ENCODE peak calls at places on chromosomes 1 and 21, in six cellular contexts. U, E, K, S, Y and R are unnamed samples.

GRCh38 chr1:46603481-46603857 is 599 bp downstream of the MKNK1 start:
- DNase-seq in U (no peak), E (no peak), K (no peak), S (no peak), Y (no peak), R (no peak)

GRCh38 chr1:208127791-208128408 is 116.3 kb downstream of the PLXNA2 start:
- DNase-seq in U (no peak), E (no peak), K (no peak), S (no peak), Y (no peak), R (no peak)

GRCh38 chr1:63674238-63674864 is 81.1 kb downstream of the PGM1 start:
- DNase-seq in U (peak), E (no peak), K (peak), S (no peak), Y (peak), R (no peak)

GRCh38 chr1:78718566-78718965 is 68.9 kb downstream of the IFI44 start:
- DNase-seq in U (no peak), E (no peak), K (no peak), S (no peak), Y (no peak), R (no peak)

GRCh38 chr1:54002544-54003248 is 15.3 kb downstream of the LDLRAD1 start:
- DNase-seq in U (no peak), E (no peak), K (peak), S (no peak), Y (no peak), R (no peak)

GRCh38 chr1:172960019-172960418 is 90.7 kb downstream of the TNFSF18 start:
- DNase-seq in U (no peak), E (no peak), K (peak), S (no peak), Y (no peak), R (no peak)

GRCh38 chr1:20343149-20343936 is 52.7 kb downstream of the VWA5B1 start:
- DNase-seq in U (no peak), E (no peak), K (no peak), S (peak), Y (no peak), R (peak)

GRCh38 chr1:25567710-25568089 is 24.3 kb downstream of the LDLRAP1 start:
- DNase-seq in U (no peak), E (no peak), K (no peak), S (no peak), Y (no peak), R (no peak)

GRCh38 chr1:202605515-202605914 is 104.7 kb downstream of the SYT2 start:
- DNase-seq in U (no peak), E (no peak), K (no peak), S (no peak), Y (no peak), R (no peak)

GRCh38 chr1:62082456-62083363 is 111.9 kb upstream of the L1TD1 start:
- DNase-seq in U (peak), E (no peak), K (peak), S (peak), Y (peak), R (no peak)

GRCh38 chr1:28551381-28551780 is 1.5 kb upstream of the TRNAU1AP start:
- DNase-seq in U (no peak), E (no peak), K (no peak), S (no peak), Y (no peak), R (no peak)

GRCh38 chr1:169466259-169467230 is 19.2 kb downstream of the SLC19A2 start:
- DNase-seq in U (no peak), E (no peak), K (peak), S (peak), Y (peak), R (no peak)

GRCh38 chr21:44259082-44259705 is 2.5 kb downstream of the DNMT3L start:
- DNase-seq in U (no peak), E (no peak), K (no peak), S (no peak), Y (no peak), R (no peak)

GRCh38 chr1:211591980-211592493 is 13.1 kb upstream of the SLC30A1 start:
- DNase-seq in U (peak), E (no peak), K (peak), S (no peak), Y (no peak), R (no peak)

GRCh38 chr1:7608628-7609295 is 162.3 kb upstream of the VAMP3 start:
- DNase-seq in U (peak), E (no peak), K (no peak), S (no peak), Y (no peak), R (no peak)

GRCh38 chr1:235270625-235271024 is 57.4 kb downstream of the ARID4B start:
- DNase-seq in U (no peak), E (no peak), K (peak), S (no peak), Y (no peak), R (no peak)

GRCh38 chr1:110412576-110412975 is 5.1 kb upstream of the LAMTOR5 start:
- DNase-seq in U (peak), E (no peak), K (peak), S (peak), Y (peak), R (no peak)

GRCh38 chr1:25103180-25103790 is 129.0 kb downstream of the SYF2 start:
- DNase-seq in U (no peak), E (no peak), K (no peak), S (no peak), Y (no peak), R (no peak)